ENCODE peak calls at places on chromosomes 4 and X, in nine cellular contexts. V, E, K, G, C, S, O, N and I are unnamed samples.

GRCh38 chrX:54808109-54808604 is 612 bp downstream of the MAGED2 start:
- DNase-seq in K (peak), O (peak), N (peak), G (peak), C (no peak), E (no peak), S (peak), V (no peak), I (peak)

GRCh38 chr4:73452953-73453700 is 17.1 kb downstream of the AFP start:
- DNase-seq in G (no peak), C (no peak), S (no peak), O (no peak), V (no peak), N (no peak), E (no peak), K (peak), I (no peak)

GRCh38 chrX:100905620-100906019 is 23.1 kb downstream of the XKRX start:
- DNase-seq in G (no peak), E (no peak), K (no peak), O (no peak), V (no peak), C (no peak), N (no peak), S (no peak), I (no peak)

GRCh38 chr4:6195602-6196319 is 4.6 kb downstream of the JAKMIP1 start:
- DNase-seq in N (no peak), G (no peak), K (no peak), C (no peak), O (no peak), V (no peak), S (peak), E (no peak), I (no peak)

GRCh38 chr4:99529218-99529617 is 18.4 kb downstream of the C4orf17 start:
- DNase-seq in O (no peak), G (peak), C (no peak), N (no peak), K (no peak), S (no peak), E (peak), V (no peak), I (no peak)

GRCh38 chr4:64799751-64800150 is 390.5 kb upstream of the TECRL start:
- DNase-seq in C (no peak), G (no peak), O (no peak), S (no peak), K (no peak), N (no peak), E (no peak), V (no peak), I (no peak)

GRCh38 chrX:37371578-37371981 is 22.4 kb downstream of the PRRG1 start:
- DNase-seq in G (peak), V (no peak), C (no peak), N (no peak), O (no peak), S (no peak), E (no peak), K (no peak), I (no peak)

GRCh38 chr4:17358236-17358635 is 153.7 kb downstream of the QDPR start:
- DNase-seq in O (no peak), C (no peak), N (no peak), G (no peak), E (no peak), K (no peak), V (no peak), S (no peak), I (no peak)

GRCh38 chr4:98222306-98222705 is 38.9 kb upstream of the RAP1GDS1 start:
- DNase-seq in O (no peak), K (no peak), G (no peak), V (no peak), C (no peak), S (no peak), E (peak), N (no peak), I (no peak)

GRCh38 chr4:65580551-65580950 is 89.7 kb downstream of the EPHA5 start:
- DNase-seq in S (no peak), K (no peak), E (no peak), C (no peak), V (no peak), N (no peak), G (peak), O (no peak), I (no peak)

GRCh38 chr4:170025523-170026252 is 507 bp downstream of the MFAP3L start:
- DNase-seq in C (peak), S (no peak), O (peak), N (no peak), G (peak), K (peak), V (no peak), E (peak), I (no peak)

GRCh38 chr4:11259837-11260236 is 168.9 kb downstream of the HS3ST1 start:
- DNase-seq in C (no peak), E (no peak), S (no peak), O (no peak), V (no peak), K (no peak), N (no peak), G (no peak), I (no peak)

GRCh38 chrX:20066968-20067708 is 49.6 kb downstream of the MAP7D2 start:
- DNase-seq in V (peak), C (no peak), E (peak), S (no peak), N (no peak), G (peak), O (peak), K (peak), I (peak)

GRCh38 chrX:24153175-24153795 is 3.8 kb downstream of the ZFX start:
- DNase-seq in K (no peak), G (peak), E (no peak), S (no peak), V (no peak), C (no peak), O (no peak), N (no peak), I (no peak)

GRCh38 chr4:45453258-45453841 is 670.5 kb downstream of the GABRG1 start:
- DNase-seq in N (no peak), G (peak), O (no peak), E (peak), V (no peak), K (no peak), S (no peak), C (no peak), I (peak)

GRCh38 chr4:123449362-123449761 is 52.8 kb downstream of the SPRY1 start:
- DNase-seq in S (no peak), N (no peak), V (no peak), C (no peak), G (no peak), E (no peak), O (no peak), K (no peak), I (no peak)
- TF ChIP-seq CTCF in S (no peak), N (no peak), V (no peak), C (no peak), G (no peak), E (no peak), O (no peak), K (no peak), I (no peak)

DNA sequence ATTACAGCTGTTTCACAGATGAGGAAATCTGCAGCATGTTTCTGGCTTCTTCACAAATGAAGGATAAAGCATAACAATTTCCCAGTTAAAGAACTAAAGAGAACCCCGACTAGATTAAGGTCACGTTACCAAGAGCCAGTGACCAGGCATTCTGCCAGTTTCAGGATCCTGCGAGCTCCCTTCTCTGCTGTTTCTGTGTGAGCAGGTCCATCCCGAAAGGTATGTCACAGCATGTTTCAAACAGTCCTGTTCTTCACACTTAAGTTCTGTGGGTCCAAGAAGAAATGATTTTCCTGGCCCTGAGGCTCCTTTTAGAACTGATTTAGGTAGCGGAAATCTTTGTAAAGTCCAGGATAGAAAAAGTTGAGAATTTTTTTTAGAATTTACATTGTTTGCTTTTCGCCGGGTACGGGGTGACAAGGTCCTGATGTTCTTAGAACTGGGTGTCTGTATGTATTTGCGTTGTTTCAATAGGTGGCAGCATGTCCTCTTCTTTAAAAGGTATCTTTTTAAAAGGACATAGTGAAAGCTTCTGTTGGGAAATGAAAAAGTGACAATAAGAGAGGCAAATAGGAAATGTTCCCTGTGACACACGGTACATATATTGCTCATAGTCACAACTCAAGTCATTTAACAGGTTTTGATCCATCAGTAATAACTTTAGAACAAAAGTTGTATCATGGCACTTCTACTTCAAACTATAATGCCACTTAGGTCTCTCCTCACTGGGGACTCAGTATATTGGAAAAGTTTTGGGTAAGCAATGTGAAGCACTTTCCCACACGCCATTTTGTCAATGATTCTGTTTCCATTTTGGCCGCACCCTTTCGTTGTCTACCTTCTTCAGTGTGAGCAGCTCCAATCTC is 18.4 kb downstream of the IL21 start:
- DNase-seq in V (peak), K (peak), E (peak), S (no peak), N (no peak), C (no peak), O (no peak), G (peak), I (peak)
- TF ChIP-seq CTCF in V (peak), K (no peak), E (peak), S (peak), N (no peak), C (no peak), O (no peak), G (peak), I (peak)

DNA sequence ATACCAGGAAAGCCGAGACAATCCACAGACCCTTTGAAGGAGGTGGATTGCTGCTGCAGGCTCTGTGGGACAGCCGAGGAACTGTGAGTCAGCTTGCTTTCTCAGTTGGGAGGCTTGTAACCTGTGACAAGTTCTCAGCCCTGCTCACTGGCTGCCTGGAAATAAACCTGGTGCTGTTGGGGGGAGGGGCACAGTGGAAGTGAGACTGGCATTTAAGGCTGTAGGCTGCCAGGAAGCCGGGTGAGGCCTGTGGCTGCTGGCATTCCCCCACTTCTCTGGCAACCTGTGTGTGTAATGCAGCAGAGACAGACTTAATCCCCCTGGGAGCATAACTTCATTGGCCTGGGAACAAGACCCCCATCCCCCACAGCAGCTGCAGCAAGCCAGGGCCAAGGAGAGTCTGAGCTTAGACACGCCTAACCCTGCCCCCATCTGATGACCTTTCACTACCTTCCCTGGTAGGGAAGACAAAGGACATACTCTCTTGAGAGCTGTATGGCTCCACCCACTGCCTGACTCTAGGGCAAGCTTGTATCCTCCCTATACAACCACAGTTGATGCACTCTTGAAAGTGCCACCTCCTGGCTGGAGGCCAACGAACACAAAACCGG is 64.1 kb downstream of the ALPK1 start:
- DNase-seq in C (no peak), S (no peak), G (peak), E (no peak), N (no peak), V (peak), K (no peak), O (no peak), I (no peak)
- TF ChIP-seq CTCF in C (no peak), S (no peak), G (no peak), E (no peak), N (no peak), V (no peak), K (no peak), O (no peak), I (no peak)

DNA sequence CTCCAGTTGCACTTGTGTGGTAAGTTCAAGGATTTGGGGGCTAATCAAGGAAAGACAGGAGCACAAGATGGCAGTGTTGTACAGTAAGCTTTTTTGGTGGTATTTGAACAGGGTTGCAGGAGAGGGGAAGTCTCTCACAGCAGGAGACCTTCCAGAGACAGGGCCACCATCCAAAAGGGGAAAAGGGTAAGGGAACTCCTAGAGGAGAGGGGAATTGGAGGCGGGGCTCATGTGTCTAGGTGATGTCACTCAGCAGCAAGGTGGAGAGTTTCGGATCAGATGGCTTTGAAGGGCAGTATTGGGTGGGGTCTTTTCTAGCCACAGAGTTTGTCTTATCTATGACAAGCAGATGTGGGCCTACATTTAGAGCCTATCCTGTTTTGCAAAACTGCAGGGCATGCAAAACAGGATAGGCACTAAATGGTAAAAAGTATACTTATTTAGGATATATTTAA is 13.4 kb upstream of the RNF175 start:
- DNase-seq in E (peak), C (no peak), K (no peak), N (no peak), O (no peak), S (no peak), V (no peak), G (peak), I (no peak)
- TF ChIP-seq CTCF in E (peak), C (no peak), K (no peak), N (no peak), O (no peak), S (no peak), V (no peak), G (peak), I (no peak)